ENCODE peak calls at places on chromosomes 7 and 10, in five cellular contexts. One of them, this sample, is unnamed. For H3K4me1, the result is how much of the 10 kb centered on the place peaks cover.

GRCh38 chr10:71266918-71267442 is 52.1 kb upstream of the SLC29A3 start:
- DNase-seq in hepatocyte: no peak
- DNase-seq in astrocyte: no peak
- DNase-seq in PC-3: no peak
- DNase-seq in Karpas-422: no peak
- DNase-seq in this sample: no peak

GRCh38 chr7:88218836-88219605 is 817 bp downstream of the SRI start:
- DNase-seq in hepatocyte: peak
- DNase-seq in astrocyte: peak
- DNase-seq in PC-3: peak
- DNase-seq in Karpas-422: peak
- DNase-seq in this sample: peak

GRCh38 chr7:118202056-118202455 is 18.1 kb downstream of the LSM8 start:
- DNase-seq in hepatocyte: no peak
- DNase-seq in astrocyte: no peak
- DNase-seq in PC-3: no peak
- DNase-seq in Karpas-422: no peak
- DNase-seq in this sample: no peak

GRCh38 chr7:124768525-124768924 is 2.9 kb upstream of the GPR37 start:
- DNase-seq in hepatocyte: no peak
- DNase-seq in astrocyte: no peak
- DNase-seq in PC-3: no peak
- DNase-seq in Karpas-422: no peak
- DNase-seq in this sample: no peak

GRCh38 chr10:71708301-71708703 is 11.3 kb downstream of the C10orf105 start:
- DNase-seq in hepatocyte: peak
- DNase-seq in astrocyte: no peak
- DNase-seq in PC-3: peak
- DNase-seq in Karpas-422: peak
- DNase-seq in this sample: peak

GRCh38 chr7:19378340-19378704 is 233.1 kb upstream of the FERD3L start:
- DNase-seq in hepatocyte: no peak
- DNase-seq in astrocyte: no peak
- DNase-seq in PC-3: no peak
- DNase-seq in Karpas-422: no peak
- DNase-seq in this sample: no peak

GRCh38 chr7:142557971-142558582 is 191.2 kb upstream of the PRSS1 start:
- DNase-seq in hepatocyte: peak
- DNase-seq in astrocyte: no peak
- DNase-seq in PC-3: peak
- DNase-seq in Karpas-422: peak
- DNase-seq in this sample: peak

GRCh38 chr10:125788156-125789034 is 12.8 kb upstream of the MMP21 start:
- DNase-seq in hepatocyte: no peak
- DNase-seq in astrocyte: no peak
- DNase-seq in PC-3: peak
- DNase-seq in Karpas-422: no peak
- DNase-seq in this sample: peak

GRCh38 chr7:127578036-127578684 is 7.2 kb downstream of the GCC1 start:
- DNase-seq in hepatocyte: no peak
- DNase-seq in astrocyte: no peak
- DNase-seq in PC-3: no peak
- DNase-seq in Karpas-422: peak
- DNase-seq in this sample: no peak

GRCh38 chr10:119189811-119190282 is 11.2 kb upstream of the PRDX3 start:
- DNase-seq in hepatocyte: no peak
- DNase-seq in astrocyte: peak
- DNase-seq in PC-3: no peak
- DNase-seq in Karpas-422: no peak
- DNase-seq in this sample: no peak

GRCh38 chr10:103838851-103839512 is 16.4 kb downstream of the SH3PXD2A start:
- DNase-seq in hepatocyte: no peak
- DNase-seq in astrocyte: no peak
- DNase-seq in PC-3: no peak
- DNase-seq in Karpas-422: no peak
- DNase-seq in this sample: no peak

GRCh38 chr7:27198138-27198841 is 1.6 kb downstream of the HOXA13 start:
- DNase-seq in hepatocyte: no peak
- DNase-seq in astrocyte: no peak
- DNase-seq in PC-3: peak
- DNase-seq in Karpas-422: no peak
- DNase-seq in this sample: no peak

GRCh38 chr10:106652279-106652678 is 512.2 kb downstream of the SORCS1 start:
- DNase-seq in hepatocyte: no peak
- DNase-seq in astrocyte: no peak
- DNase-seq in PC-3: peak
- DNase-seq in Karpas-422: no peak
- DNase-seq in this sample: no peak

GRCh38 chr7:140007051-140007690 is 55.6 kb downstream of the PARP12 start:
- DNase-seq in hepatocyte: no peak
- DNase-seq in astrocyte: no peak
- DNase-seq in PC-3: no peak
- DNase-seq in Karpas-422: no peak
- DNase-seq in this sample: no peak

GRCh38 chr10:17340144-17340829 is 112.2 kb downstream of the VIM start:
- DNase-seq in hepatocyte: no peak
- DNase-seq in astrocyte: no peak
- DNase-seq in PC-3: no peak
- DNase-seq in Karpas-422: no peak
- DNase-seq in this sample: no peak

GRCh38 chr10:5094265-5095205 is at the start of gene AKR1C3:
- DNase-seq in hepatocyte: peak
- DNase-seq in astrocyte: peak
- DNase-seq in PC-3: peak
- DNase-seq in Karpas-422: peak
- DNase-seq in this sample: peak

GRCh38 chr10:28155726-28156125 is 147.1 kb downstream of the MPP7 start:
- DNase-seq in hepatocyte: no peak
- DNase-seq in astrocyte: no peak
- DNase-seq in PC-3: no peak
- DNase-seq in Karpas-422: no peak
- DNase-seq in this sample: no peak

GRCh38 chr7:128737867-128738390 is 1.2 kb upstream of the CALU start:
- DNase-seq in hepatocyte: peak
- DNase-seq in astrocyte: peak
- DNase-seq in PC-3: peak
- DNase-seq in Karpas-422: no peak
- DNase-seq in this sample: no peak

GRCh38 chr7:108002726-108003590 is at the start of gene LAMB1:
- DNase-seq in hepatocyte: peak
- DNase-seq in astrocyte: peak
- DNase-seq in PC-3: peak
- DNase-seq in Karpas-422: no peak
- DNase-seq in this sample: no peak

DNA sequence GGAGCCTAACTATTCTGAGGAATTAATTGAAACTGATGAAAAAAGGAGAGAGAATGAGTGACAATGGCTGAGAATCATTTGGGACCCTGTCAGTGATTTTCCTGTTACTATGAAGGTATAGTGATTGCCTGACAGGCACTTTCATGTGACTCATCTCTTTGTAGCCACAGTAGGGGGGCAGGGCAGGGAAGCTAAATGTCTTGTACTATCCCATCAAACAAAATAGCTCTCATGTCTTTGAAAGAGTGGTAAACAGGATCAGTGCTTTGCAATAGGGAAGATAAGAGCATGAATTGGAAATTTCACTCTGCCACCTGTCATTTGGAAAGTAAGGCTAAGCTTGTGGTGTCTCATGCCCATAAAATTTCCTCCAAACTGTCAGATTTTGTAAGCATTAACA is 94.5 kb upstream of the GSDME start:
- DNase-seq in hepatocyte: no peak
- DNase-seq in astrocyte: no peak
- DNase-seq in PC-3: peak
- DNase-seq in Karpas-422: no peak
- DNase-seq in this sample: no peak
- H3K4me1 ChIP-seq in hepatocyte: under half
- H3K4me1 ChIP-seq in astrocyte: under half
- H3K4me1 ChIP-seq in PC-3: under half
- H3K4me1 ChIP-seq in Karpas-422: half or more
- H3K4me1 ChIP-seq in this sample: under half

DNA sequence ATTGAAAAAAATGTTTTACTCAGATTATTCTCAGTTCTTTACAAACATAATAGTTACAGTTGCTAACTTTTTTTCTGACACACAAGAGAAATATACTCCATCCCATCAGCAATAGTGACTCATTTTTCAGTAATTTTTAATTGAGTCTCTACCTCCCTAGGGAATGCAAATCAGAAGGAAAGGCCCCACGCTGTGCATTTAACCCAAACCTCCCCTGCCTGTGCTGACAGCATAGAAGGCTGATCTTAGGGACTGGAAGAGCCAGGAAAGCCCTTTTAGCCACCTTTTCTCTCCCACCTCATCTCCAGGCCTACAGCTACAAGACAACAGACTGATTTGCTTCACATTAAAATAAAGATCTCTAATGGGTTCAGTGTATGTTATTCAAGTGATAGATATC is 24.7 kb upstream of the PIK3CG start:
- DNase-seq in hepatocyte: no peak
- DNase-seq in astrocyte: peak
- DNase-seq in PC-3: no peak
- DNase-seq in Karpas-422: peak
- DNase-seq in this sample: no peak
- H2AFZ ChIP-seq in hepatocyte: no peak
- H2AFZ ChIP-seq in astrocyte: no peak
- H2AFZ ChIP-seq in PC-3: no peak
- H2AFZ ChIP-seq in Karpas-422: peak
- H2AFZ ChIP-seq in this sample: no peak

DNA sequence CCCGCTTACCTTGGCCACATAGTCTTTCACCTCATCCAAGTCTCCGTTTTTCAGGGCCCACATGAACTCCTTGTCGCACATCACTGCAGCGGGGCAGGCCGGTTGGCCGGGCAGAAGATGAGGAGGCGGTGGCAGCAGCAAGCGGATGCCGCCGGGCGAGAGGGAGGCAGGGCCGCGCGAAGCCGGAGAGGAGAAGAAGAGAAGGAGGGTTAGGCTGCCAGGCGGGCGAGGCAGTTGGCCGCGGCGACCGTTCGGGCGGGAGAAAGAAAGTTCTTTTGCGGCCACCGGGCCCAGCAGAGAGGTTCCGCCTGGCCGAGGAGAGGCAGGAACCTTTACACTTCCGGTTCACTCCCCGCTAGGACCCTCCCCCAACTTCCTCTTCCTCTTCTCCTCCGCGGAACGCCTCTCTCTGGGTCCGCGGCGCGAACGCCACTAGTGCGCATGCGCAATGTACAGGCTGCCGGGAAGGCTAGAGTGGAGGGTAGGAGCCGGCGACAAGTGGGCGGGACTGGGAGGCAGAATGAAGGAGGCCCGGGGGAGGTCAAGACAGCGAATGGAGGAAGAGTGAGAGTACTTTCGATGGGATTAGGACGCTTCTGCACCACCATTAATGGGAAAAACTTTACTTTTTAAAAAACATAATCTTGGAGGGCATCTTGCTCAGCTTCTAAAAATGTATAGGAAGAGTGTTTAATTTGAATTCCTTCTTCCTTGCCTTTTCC is at the start of gene MTPN:
- DNase-seq in hepatocyte: peak
- DNase-seq in astrocyte: peak
- DNase-seq in PC-3: peak
- DNase-seq in Karpas-422: peak
- DNase-seq in this sample: peak
- H3K4me1 ChIP-seq in hepatocyte: under half
- H3K4me1 ChIP-seq in astrocyte: under half
- H3K4me1 ChIP-seq in PC-3: under half
- H3K4me1 ChIP-seq in Karpas-422: half or more
- H3K4me1 ChIP-seq in this sample: half or more

DNA sequence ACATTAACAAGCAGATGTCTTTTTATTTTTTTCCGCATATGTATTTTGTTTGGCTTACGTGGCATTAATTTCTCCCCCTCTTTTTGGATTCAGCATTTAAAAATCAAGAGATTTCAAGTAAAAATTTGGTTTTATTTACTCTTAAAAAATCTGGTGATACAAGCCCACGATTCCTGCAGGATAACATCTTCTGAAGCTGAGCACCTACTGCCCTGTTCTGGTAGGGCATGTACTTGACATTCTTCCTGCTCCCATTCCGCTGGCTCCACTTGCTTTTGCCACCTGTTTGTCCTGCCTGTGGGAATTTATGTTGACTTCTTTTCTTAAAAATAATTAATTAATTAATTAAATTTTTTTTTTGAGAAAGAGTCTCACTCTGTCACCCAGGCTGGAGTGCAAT is 105.2 kb upstream of the SLC25A13 start:
- DNase-seq in hepatocyte: no peak
- DNase-seq in astrocyte: no peak
- DNase-seq in PC-3: no peak
- DNase-seq in Karpas-422: no peak
- DNase-seq in this sample: no peak
- H2AFZ ChIP-seq in hepatocyte: no peak
- H2AFZ ChIP-seq in astrocyte: no peak
- H2AFZ ChIP-seq in PC-3: no peak
- H2AFZ ChIP-seq in Karpas-422: no peak
- H2AFZ ChIP-seq in this sample: no peak

GRCh38 chr10:84848967-84849366 is 520.6 kb downstream of the CCSER2 start:
- DNase-seq in hepatocyte: no peak
- DNase-seq in astrocyte: no peak
- DNase-seq in PC-3: no peak
- DNase-seq in Karpas-422: no peak
- DNase-seq in this sample: no peak
- H3K4me1 ChIP-seq in hepatocyte: under half
- H3K4me1 ChIP-seq in astrocyte: under half
- H3K4me1 ChIP-seq in PC-3: under half
- H3K4me1 ChIP-seq in Karpas-422: under half
- H3K4me1 ChIP-seq in this sample: under half

GRCh38 chr10:30070001-30070759 is 10.8 kb upstream of the JCAD start:
- DNase-seq in hepatocyte: no peak
- DNase-seq in astrocyte: peak
- DNase-seq in PC-3: no peak
- DNase-seq in Karpas-422: no peak
- DNase-seq in this sample: no peak
- H2AFZ ChIP-seq in hepatocyte: no peak
- H2AFZ ChIP-seq in astrocyte: no peak
- H2AFZ ChIP-seq in PC-3: no peak
- H2AFZ ChIP-seq in Karpas-422: no peak
- H2AFZ ChIP-seq in this sample: no peak

GRCh38 chr10:117152668-117153067 is 14.6 kb upstream of the VAX1 start:
- DNase-seq in hepatocyte: no peak
- DNase-seq in astrocyte: no peak
- DNase-seq in PC-3: no peak
- DNase-seq in Karpas-422: no peak
- DNase-seq in this sample: no peak
- H3K4me1 ChIP-seq in hepatocyte: under half
- H3K4me1 ChIP-seq in astrocyte: under half
- H3K4me1 ChIP-seq in PC-3: under half
- H3K4me1 ChIP-seq in Karpas-422: under half
- H3K4me1 ChIP-seq in this sample: under half

DNA sequence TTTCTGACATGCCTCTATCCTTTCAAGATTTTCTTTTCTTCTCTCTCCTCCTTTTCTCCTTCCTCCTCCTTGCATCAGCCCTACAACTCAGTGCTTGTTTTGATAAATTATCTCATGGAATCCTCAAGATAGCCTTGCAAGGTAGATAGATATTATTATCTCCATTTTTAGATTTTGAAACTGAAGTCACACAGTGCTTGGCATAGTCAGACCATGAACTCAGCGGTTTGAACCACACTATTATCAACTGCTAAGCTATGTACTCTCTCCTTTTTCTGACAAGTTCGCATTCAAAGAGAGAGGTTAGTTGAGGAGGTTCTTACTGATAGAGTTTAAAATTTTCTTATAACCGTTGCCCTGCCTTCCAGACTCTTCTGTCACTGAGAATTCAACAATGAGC is 79.1 kb downstream of the SUGCT start:
- DNase-seq in hepatocyte: no peak
- DNase-seq in astrocyte: peak
- DNase-seq in PC-3: no peak
- DNase-seq in Karpas-422: no peak
- DNase-seq in this sample: no peak
- H2AFZ ChIP-seq in hepatocyte: no peak
- H2AFZ ChIP-seq in astrocyte: no peak
- H2AFZ ChIP-seq in PC-3: no peak
- H2AFZ ChIP-seq in Karpas-422: no peak
- H2AFZ ChIP-seq in this sample: no peak